ENCODE peak calls at places on chromosomes 7 and 10, in five cellular contexts. B is spleen, X is tibial artery, R is endodermal cell, M is NT2/D1. D is an unnamed sample.

GRCh38 chr7:98559219-98559618 is 57.9 kb upstream of the NPTX2 start:
- DNase-seq in B (no peak), X (no peak), R (no peak), M (no peak), D (no peak)

GRCh38 chr7:94223375-94224084 is 171.2 kb upstream of the COL1A2 start:
- DNase-seq in B (no peak), X (no peak), R (peak; percentile 92), M (peak; percentile 57), D (no peak)

GRCh38 chr7:35647171-35647574 is 47.8 kb downstream of the HERPUD2 start:
- DNase-seq in B (no peak), X (no peak), R (peak; percentile 86), M (peak; percentile 54), D (no peak)

GRCh38 chr10:12588091-12588850 is 238.9 kb downstream of the CAMK1D start:
- DNase-seq in B (no peak), X (no peak), R (no peak), M (no peak), D (no peak)

GRCh38 chr7:157497744-157498541 is 161.1 kb downstream of the DNAJB6 start:
- DNase-seq in B (peak; percentile 36), X (peak; percentile 13), R (peak; percentile 23), M (no peak), D (no peak)

GRCh38 chr7:84524714-84525694 is 330.4 kb upstream of the SEMA3A start:
- DNase-seq in B (no peak), X (peak; percentile 20), R (no peak), M (no peak), D (no peak)

GRCh38 chr10:100043344-100043743 is 33.6 kb upstream of the DNMBP start:
- DNase-seq in B (no peak), X (no peak), R (no peak), M (no peak), D (no peak)

GRCh38 chr10:102919237-102919959 is 1.3 kb downstream of the CNNM2 start:
- DNase-seq in B (peak; percentile 84), X (peak; percentile 38), R (peak; percentile 76), M (no peak), D (no peak)

GRCh38 chr10:107915277-107915634 is 750.8 kb upstream of the SORCS1 start:
- DNase-seq in B (no peak), X (no peak), R (no peak), M (no peak), D (no peak)
- H3K4me3 ChIP-seq in B (peak overlapping the region; percentile 21), X (no peak overlapping the region), R (peak overlapping the region; percentile 81), M (peak overlapping the region; percentile 84), D (peak overlapping the region; percentile 70)

DNA sequence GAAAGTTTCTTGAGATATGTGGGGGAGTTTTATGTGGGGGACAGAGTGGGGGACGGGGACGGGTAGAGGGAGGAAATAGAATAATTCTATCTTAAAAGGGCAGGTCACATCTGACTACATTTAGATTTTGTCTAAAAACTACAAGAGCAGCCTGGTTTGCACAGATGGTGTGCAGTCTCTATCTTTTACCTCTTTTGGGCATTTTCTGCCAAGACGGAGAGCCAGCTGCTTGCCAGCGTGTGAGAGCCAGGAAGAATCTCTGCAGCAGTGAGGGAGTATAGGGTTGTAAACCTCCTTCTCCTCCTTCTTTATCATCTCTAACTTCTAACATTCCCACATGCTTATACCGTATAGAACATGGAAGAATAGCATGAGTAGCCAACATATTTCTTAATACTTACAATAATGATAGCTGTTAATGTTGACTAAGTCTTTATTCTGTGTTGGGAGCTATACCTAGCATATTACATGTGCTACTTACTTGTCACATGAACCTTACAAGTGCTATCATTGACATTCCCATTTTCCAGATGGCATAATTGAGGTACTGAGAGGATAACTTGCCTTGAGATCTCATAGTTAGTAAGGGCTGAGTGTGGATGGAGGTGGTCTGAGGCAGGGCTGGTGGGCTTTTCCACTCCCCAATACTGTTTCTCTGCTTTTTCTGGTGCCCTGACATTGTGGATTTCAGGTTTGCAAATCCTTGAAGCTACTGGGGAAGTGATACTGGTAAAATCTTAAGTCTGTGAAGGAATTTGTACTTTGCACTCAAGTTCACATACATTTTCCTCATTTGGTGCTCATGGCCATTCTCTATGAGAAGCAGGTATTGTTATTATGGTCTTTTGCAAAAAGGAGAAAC is 1.1 kb downstream of the ENTPD1 start:
- DNase-seq in B (no peak), X (no peak), R (no peak), M (no peak), D (no peak)
- H3K4me3 ChIP-seq in B (peak overlapping the region; percentile 41), X (peak overlapping the region; percentile 56), R (peak overlapping the region; percentile 44), M (no peak overlapping the region), D (no peak overlapping the region)

DNA sequence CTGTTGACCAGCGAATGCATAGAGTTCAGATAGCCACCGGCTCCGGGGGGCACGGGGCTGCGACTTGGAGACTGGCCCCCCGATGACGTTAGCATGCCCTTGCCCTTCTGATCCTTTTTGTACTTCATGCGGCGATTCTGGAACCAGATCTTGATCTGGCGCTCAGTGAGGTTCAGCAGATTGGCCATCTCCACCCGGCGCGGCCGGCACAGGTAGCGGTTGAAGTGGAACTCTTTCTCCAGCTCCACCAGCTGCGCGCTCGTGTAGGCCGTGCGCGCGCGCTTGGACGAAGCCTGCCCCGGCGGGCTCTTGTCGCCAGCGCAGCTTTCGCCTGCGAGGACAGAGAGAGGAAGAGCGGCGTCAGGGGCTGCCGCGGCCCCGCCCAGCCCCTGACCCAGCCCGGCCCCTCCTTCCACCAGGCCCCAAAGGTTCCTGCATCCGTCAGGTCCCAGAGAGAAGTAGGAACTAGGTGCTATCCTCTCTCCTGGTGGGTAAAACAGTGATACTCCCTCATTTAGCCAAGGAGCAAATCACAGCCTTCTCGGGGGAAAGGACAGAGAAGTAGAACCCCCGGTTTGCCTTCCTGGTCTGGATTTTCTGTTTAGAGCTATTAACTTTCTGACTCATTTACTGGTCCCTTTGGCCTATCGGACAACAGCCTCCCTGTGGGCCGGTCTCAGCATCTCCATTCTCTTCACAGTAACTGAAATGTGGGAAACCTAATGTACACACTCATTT is 6.1 kb upstream of the HOXA2 start:
- DNase-seq in B (peak; percentile 85), X (no peak), R (peak; percentile 87), M (no peak), D (peak; percentile 57)
- H3K4me3 ChIP-seq in B (peak overlapping the region; percentile 16), X (peak overlapping the region; percentile 19), R (no peak overlapping the region), M (no peak overlapping the region), D (no peak overlapping the region)

GRCh38 chr10:29732918-29733317 is 98.1 kb upstream of the SVIL start:
- DNase-seq in B (no peak), X (no peak), R (no peak), M (no peak), D (no peak)
- H3K4me3 ChIP-seq in B (no peak overlapping the region), X (peak overlapping the region; percentile 90), R (no peak overlapping the region), M (no peak overlapping the region), D (no peak overlapping the region)